ENCODE peak calls at places on chromosomes 4 and X, in eight cellular contexts. G is A549, Y is HCT116, I is SK-N-SH, F is GM23338, D is GM12878, M is HepG2, W is K562. Q is an unnamed sample.

GRCh38 chrX:106300656-106301055 is 132.6 kb downstream of the PWWP3B start:
- DNase-seq in I (no peak), D (no peak), G (no peak), M (no peak), W (no peak), F (no peak), Y (peak), Q (no peak)

GRCh38 chr4:183783933-183784622 is 121.0 kb upstream of the STOX2 start:
- DNase-seq in F (peak), M (no peak), G (no peak), W (no peak), Y (no peak), I (no peak), D (no peak), Q (no peak)

GRCh38 chr4:169079942-169080827 is 70.1 kb upstream of the CBR4 start:
- DNase-seq in G (no peak), D (peak), M (peak), I (peak), F (no peak), W (peak), Y (no peak), Q (no peak)

GRCh38 chrX:138946941-138947340 is 235.4 kb upstream of the FGF13 start:
- DNase-seq in D (no peak), Y (no peak), W (no peak), G (no peak), F (no peak), M (no peak), I (no peak), Q (no peak)

GRCh38 chr4:2251795-2252529 is 9.9 kb downstream of the MXD4 start:
- DNase-seq in W (no peak), F (no peak), G (no peak), Y (no peak), D (no peak), I (peak), M (no peak), Q (no peak)

GRCh38 chrX:30364229-30364628 is 55.0 kb upstream of the NR0B1 start:
- DNase-seq in I (no peak), W (no peak), D (no peak), G (no peak), Y (no peak), F (no peak), M (no peak), Q (no peak)

GRCh38 chr4:70741872-70742271 is 20.1 kb downstream of the RUFY3 start:
- DNase-seq in F (no peak), W (no peak), Y (no peak), M (no peak), D (no peak), I (no peak), G (no peak), Q (no peak)

GRCh38 chr4:174122705-174123104 is 160.8 kb downstream of the FBXO8 start:
- DNase-seq in D (no peak), M (no peak), F (no peak), W (no peak), I (no peak), G (no peak), Y (no peak), Q (no peak)

GRCh38 chrX:103413981-103414380 is 37.6 kb downstream of the BEX3 start:
- DNase-seq in Y (no peak), W (no peak), D (no peak), M (no peak), F (no peak), I (no peak), G (no peak), Q (no peak)

GRCh38 chrX:9147086-9147485 is 113.2 kb upstream of the FAM9B start:
- DNase-seq in D (no peak), F (no peak), W (no peak), I (no peak), M (no peak), Y (no peak), G (no peak), Q (no peak)

GRCh38 chr4:185995665-185996064 is 73.3 kb upstream of the TLR3 start:
- DNase-seq in M (no peak), G (no peak), F (no peak), W (no peak), I (no peak), Y (no peak), D (no peak), Q (no peak)

DNA sequence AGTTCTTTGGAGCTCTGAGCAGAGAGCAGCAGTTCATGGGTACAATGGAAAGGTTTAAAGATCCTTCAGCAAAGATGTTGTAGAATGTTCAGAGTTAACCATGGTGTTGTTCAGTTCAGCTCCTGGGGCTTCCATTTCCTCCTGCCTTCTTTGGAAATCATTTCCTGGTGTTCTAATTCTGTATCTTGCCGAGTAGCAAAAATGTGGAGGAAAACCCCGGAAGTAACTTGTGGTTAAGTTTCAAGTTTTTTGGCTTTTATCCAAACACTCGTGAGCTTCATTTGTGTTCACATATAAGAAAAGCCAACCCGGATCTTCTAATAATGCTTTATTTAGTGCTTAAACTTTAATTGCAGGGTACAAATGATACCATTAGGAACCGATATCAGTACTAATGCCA is 33.6 kb upstream of the ARX start:
- DNase-seq in M (no peak), Y (no peak), G (peak), F (no peak), W (no peak), D (no peak), I (no peak), Q (no peak)
- TF ChIP-seq REST in M (no peak), Y (no peak), G (no peak), F (no peak), W (no peak), D (no peak), I (no peak), Q (no peak)

DNA sequence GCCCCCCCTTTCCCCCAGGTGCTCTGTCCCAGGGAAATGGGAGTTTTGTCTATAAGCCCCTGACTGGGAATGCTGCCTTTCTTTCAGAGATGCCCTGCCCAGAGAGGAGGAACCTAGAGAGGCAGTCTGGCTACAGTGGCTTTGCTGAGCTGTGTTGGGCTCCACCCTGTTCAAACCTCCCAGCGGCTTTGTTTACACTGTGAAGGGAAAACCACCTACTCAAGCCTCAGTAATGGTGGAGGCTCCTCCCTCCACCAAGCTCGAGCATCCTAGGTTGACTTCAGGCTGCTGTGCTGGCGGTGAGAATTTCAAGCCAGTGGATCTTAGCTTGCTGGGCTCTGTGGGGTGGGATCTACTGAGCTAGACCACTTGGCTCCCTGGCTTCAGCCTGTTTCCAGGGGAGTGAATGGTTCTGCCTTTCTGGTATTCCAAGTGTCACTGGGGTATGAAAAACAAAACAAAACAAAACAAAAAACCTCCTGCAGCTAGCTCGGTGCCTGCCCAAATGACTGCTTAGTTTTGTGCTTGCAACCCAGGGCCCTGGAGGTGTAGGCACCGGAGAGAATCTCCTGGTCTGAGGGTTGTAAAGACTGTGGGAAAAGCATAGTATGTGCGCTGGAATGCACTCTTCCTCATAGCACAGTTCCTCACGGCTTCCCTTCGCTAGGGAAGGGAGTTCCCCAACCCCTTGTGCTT is 41.7 kb downstream of the ITM2A start:
- DNase-seq in I (no peak), D (no peak), F (peak), W (no peak), M (no peak), Y (no peak), G (no peak), Q (no peak)
- TF ChIP-seq REST in I (no peak), D (no peak), F (no peak), W (no peak), M (no peak), Y (no peak), G (no peak), Q (no peak)

GRCh38 chrX:34487364-34487763 is 169.7 kb downstream of the TMEM47 start:
- DNase-seq in I (no peak), W (no peak), M (no peak), Y (no peak), D (no peak), F (no peak), G (no peak), Q (no peak)

GRCh38 chrX:34483980-34484379 is 173.1 kb downstream of the TMEM47 start:
- DNase-seq in D (no peak), M (no peak), G (no peak), I (no peak), W (no peak), Y (no peak), F (no peak), Q (no peak)
- TF ChIP-seq REST in D (no peak), M (no peak), G (no peak), I (no peak), W (no peak), Y (no peak), F (no peak), Q (no peak)

DNA sequence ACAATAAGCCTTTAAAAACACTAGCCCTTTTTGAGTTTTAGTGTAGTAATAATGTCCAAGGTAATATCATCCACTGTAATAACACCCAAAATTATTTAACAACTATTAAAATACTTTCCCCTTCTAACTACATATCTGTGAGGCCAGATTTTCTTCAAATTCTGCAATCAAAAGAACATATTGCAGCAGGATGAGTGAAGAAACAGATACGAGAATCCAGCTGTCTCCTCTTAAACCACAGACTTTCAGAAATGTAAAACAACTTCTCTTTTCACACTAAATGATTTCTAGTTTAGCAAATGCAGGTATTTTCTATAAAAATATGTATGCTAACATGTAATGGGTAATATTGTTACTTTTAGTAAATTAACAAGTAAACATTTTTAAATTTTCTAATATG is 148.9 kb downstream of the PRDM5 start:
- DNase-seq in M (no peak), W (no peak), Y (no peak), F (no peak), D (no peak), I (no peak), G (no peak), Q (no peak)
- TF ChIP-seq REST in M (no peak), W (no peak), Y (no peak), F (no peak), D (no peak), I (no peak), G (no peak), Q (no peak)

GRCh38 chrX:2829066-2829430 is 318 bp downstream of the GYG2 start:
- DNase-seq in F (peak), I (peak), W (peak), M (no peak), G (no peak), Y (no peak), D (no peak), Q (no peak)

GRCh38 chrX:2829469-2830246 is 928 bp downstream of the GYG2 start:
- DNase-seq in M (no peak), I (no peak), D (no peak), Y (no peak), G (no peak), W (no peak), F (no peak), Q (no peak)

GRCh38 chrX:2824886-2825285 is 3.8 kb upstream of the GYG2 start:
- DNase-seq in F (no peak), D (no peak), Y (no peak), W (no peak), M (no peak), I (no peak), G (no peak), Q (no peak)

GRCh38 chrX:2831471-2832228 is 2.9 kb downstream of the GYG2 start:
- DNase-seq in D (no peak), Y (no peak), F (no peak), W (no peak), M (no peak), I (no peak), G (no peak), Q (no peak)

GRCh38 chrX:2828404-2829065 is at the start of gene GYG2:
- DNase-seq in F (peak), I (peak), D (no peak), Y (no peak), W (peak), M (peak), G (peak), Q (no peak)
- TF ChIP-seq REST in F (no peak), I (no peak), D (no peak), Y (no peak), W (no peak), M (no peak), G (no peak), Q (no peak)

GRCh38 chrX:20530319-20530979 is 263.7 kb upstream of the RPS6KA3 start:
- DNase-seq in W (peak), F (peak), M (peak), I (peak), D (peak), Y (peak), G (peak), Q (no peak)

GRCh38 chrX:20527041-20527440 is 260.3 kb upstream of the RPS6KA3 start:
- DNase-seq in M (peak), D (no peak), I (no peak), Y (no peak), F (no peak), W (no peak), G (no peak), Q (no peak)

GRCh38 chrX:20529711-20530110 is 263.0 kb upstream of the RPS6KA3 start:
- DNase-seq in Y (no peak), D (no peak), M (no peak), G (no peak), W (no peak), F (no peak), I (no peak), Q (no peak)

GRCh38 chrX:20529301-20529700 is 262.6 kb upstream of the RPS6KA3 start:
- DNase-seq in F (no peak), Y (no peak), I (no peak), D (no peak), M (no peak), G (no peak), W (no peak), Q (no peak)

DNA sequence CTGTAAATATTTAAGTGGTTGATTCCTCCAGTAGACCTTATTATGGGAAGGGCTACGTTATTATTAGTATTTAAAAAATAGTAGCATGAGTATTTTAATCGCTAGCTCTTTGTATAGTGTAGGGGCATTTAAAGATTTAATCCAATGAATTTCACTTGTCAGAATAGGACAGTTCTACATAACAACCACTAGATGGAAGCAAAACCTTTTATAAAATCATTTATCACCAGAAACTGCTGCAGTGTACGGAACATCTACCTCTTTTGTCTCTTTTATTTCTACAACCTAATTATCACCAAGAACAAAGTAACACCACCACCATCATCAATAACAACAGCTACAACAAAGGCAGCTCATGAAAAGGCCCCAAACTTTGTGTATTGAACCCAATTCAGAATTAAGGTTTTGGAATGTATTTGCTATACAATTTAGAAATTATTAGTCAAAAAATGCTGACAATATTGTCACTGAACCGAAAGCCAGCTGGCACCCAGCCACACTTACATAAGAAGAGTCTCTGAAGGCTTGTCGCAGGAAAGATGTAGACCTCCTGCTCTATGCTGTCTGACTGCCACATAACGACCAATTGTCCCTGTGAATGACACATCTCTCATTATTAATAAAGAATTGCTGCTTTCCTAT is 260.9 kb upstream of the RPS6KA3 start:
- DNase-seq in F (peak), M (peak), W (no peak), Y (no peak), I (peak), G (peak), D (no peak), Q (no peak)
- TF ChIP-seq REST in F (no peak), M (no peak), W (no peak), Y (no peak), I (no peak), G (no peak), D (no peak), Q (no peak)

GRCh38 chrX:39729834-39730670 is 367.7 kb downstream of the BCOR start:
- DNase-seq in M (no peak), F (peak), W (peak), I (peak), D (no peak), G (no peak), Y (no peak), Q (no peak)
- TF ChIP-seq REST in M (no peak), F (no peak), W (no peak), I (no peak), D (no peak), G (no peak), Y (no peak), Q (no peak)

GRCh38 chr4:113365377-113365776 is 315.9 kb downstream of the ANK2 start:
- DNase-seq in W (no peak), I (no peak), D (no peak), G (no peak), M (no peak), F (no peak), Y (no peak), Q (no peak)

GRCh38 chr4:113371061-113371460 is 321.6 kb downstream of the ANK2 start:
- DNase-seq in G (no peak), W (no peak), M (no peak), Y (no peak), F (no peak), I (no peak), D (no peak), Q (no peak)

DNA sequence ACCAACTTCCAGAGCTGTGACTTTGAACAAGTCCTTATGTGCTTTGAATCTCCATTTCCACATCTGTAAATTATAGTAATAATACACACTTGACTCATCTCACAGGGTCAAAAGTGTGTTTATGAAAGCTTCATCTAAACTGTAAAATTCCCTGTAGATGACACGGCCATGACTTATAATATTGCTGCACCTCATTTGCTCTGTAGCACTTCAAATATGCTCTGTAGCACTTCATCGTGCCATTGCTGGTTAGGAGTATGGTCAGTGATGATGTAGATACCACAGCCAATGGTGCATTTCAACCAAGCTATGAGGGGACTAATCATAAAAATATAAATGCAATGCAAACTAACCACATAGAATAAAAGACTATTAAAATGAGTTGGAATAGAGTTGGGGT is 318.6 kb downstream of the ANK2 start:
- DNase-seq in G (no peak), Y (no peak), W (no peak), I (no peak), M (no peak), F (no peak), D (no peak), Q (no peak)
- TF ChIP-seq REST in G (no peak), Y (no peak), W (no peak), I (no peak), M (no peak), F (no peak), D (no peak), Q (no peak)

DNA sequence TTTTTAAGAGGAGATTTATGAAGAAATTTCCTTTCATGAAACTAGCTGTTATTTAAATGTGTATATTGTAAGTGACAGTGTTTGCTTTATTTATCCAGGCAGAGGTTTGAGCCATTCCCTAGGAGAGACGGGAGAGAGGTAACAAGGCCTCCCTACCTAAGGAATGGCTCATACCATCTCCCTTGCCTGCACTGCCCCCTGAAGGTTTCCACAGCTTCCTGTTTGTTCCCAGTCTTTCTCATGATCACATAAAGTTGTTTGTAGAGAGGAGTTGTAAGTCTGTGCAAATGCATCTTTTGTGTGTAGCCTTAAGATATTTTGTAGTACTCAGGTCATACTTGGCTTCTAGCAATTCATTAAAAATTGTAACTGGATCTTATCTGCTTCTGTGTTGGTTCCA is 1504.5 kb upstream of the PCDH10 start:
- DNase-seq in M (peak), G (peak), Y (peak), W (no peak), I (peak), F (peak), D (no peak), Q (no peak)
- TF ChIP-seq REST in M (no peak), G (no peak), Y (no peak), W (no peak), I (no peak), F (no peak), D (no peak), Q (no peak)

DNA sequence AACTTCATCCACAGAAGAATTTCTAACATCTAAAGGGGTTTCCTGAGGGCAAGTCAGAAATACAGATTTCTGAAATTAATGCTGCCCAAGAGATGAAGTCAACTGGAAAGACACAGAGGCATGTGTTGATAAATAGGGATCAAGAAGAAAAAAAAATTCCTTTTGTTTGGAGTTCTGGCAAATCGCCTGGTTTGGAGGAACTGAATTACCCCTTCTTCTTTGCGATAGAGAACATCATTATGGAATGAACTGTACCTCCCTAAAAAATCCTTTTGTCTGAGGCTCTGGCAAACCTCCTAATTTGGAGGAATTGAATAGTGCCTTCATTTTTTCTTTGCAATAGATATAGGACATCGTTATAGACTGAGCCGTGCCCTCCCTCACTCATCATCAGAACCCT is 200.9 kb downstream of the DHRSX start:
- DNase-seq in M (no peak), W (no peak), G (no peak), I (no peak), F (no peak), Y (no peak), D (no peak), Q (no peak)
- TF ChIP-seq REST in M (no peak), W (no peak), G (no peak), I (no peak), F (no peak), Y (no peak), D (no peak), Q (no peak)

Q was measured in Panc1.